ENCODE peak calls at places on chromosome 9, in six cellular contexts. T is BJ, H is AG10803, E is Peyer's patch, S is small intestine, L is body of pancreas. B is an unnamed sample.

GRCh38 chr9:96553070-96553469 is 66.6 kb downstream of the CDC14B start:
- DNase-seq in L (no peak), S (peak), H (peak), E (no peak), T (peak), B (peak)

GRCh38 chr9:108386859-108387384 is 468.9 kb downstream of the ACTL7B start:
- DNase-seq in H (peak), S (no peak), L (no peak), E (no peak), T (peak), B (no peak)

GRCh38 chr9:131915181-131915580 is 164.5 kb downstream of the MED27 start:
- DNase-seq in H (peak), T (no peak), E (no peak), S (no peak), L (no peak), B (no peak)

GRCh38 chr9:8660383-8660782 is 860.8 kb upstream of the DMAC1 start:
- DNase-seq in S (peak), T (no peak), H (no peak), E (no peak), L (peak), B (peak)

GRCh38 chr9:18331808-18332209 is 142.1 kb upstream of the ADAMTSL1 start:
- DNase-seq in E (no peak), L (no peak), T (no peak), S (no peak), H (no peak), B (no peak)

GRCh38 chr9:74277532-74277931 is 219.6 kb upstream of the RORB start:
- DNase-seq in H (no peak), S (peak), E (no peak), L (no peak), T (no peak), B (no peak)

GRCh38 chr9:120711841-120712538 is 2.3 kb downstream of the MEGF9 start:
- DNase-seq in T (no peak), S (peak), L (no peak), E (no peak), H (no peak), B (no peak)

GRCh38 chr9:98931990-98932389 is 11.7 kb upstream of the COL15A1 start:
- DNase-seq in S (no peak), L (no peak), H (no peak), T (no peak), E (no peak), B (no peak)

GRCh38 chr9:26129216-26129615 is 451.0 kb upstream of the TUSC1 start:
- DNase-seq in H (peak), E (no peak), S (no peak), L (no peak), T (no peak), B (no peak)

GRCh38 chr9:110748251-110748893 is 79.8 kb downstream of the MUSK start:
- DNase-seq in E (no peak), S (peak), T (no peak), H (no peak), L (no peak), B (no peak)

DNA sequence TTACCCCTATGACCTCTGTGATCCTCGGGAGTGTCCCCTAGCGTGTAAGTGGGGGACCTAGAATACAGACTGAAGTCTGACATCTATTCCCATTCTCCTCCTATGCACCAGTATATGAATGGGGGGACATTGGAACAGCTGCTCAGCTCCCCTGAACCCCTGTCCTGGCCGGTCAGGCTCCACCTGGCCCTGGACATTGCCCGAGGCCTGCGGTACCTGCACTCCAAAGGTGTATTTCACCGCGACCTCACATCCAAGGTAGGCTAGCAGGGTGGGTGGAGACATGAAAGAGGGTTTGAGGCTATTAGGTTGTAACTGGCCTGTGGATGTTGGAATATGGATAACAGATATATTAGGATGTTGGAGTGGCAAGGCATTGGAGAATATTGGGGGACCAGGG is 1.7 kb downstream of the TESK1 start:
- DNase-seq in T (no peak), L (no peak), S (no peak), H (no peak), E (no peak), B (no peak)
- H3K4me3 ChIP-seq in T (no peak), L (no peak), S (no peak), H (peak), E (no peak), B (no peak)

GRCh38 chr9:33180526-33181184 is 13.5 kb upstream of the B4GALT1 start:
- DNase-seq in L (no peak), T (no peak), E (no peak), H (peak), S (no peak), B (no peak)
- H3K4me3 ChIP-seq in L (no peak), T (no peak), E (no peak), H (no peak), S (no peak), B (no peak)

GRCh38 chr9:135088348-135088978 is 995 bp downstream of the OLFM1 start:
- DNase-seq in T (no peak), S (no peak), L (no peak), E (no peak), H (no peak), B (no peak)

GRCh38 chr9:135088979-135089847 is 1.7 kb downstream of the OLFM1 start:
- DNase-seq in S (no peak), T (no peak), H (no peak), L (no peak), E (no peak), B (no peak)

GRCh38 chr9:135086597-135087488 is 625 bp upstream of the OLFM1 start:
- DNase-seq in S (no peak), T (no peak), E (no peak), L (peak), H (no peak), B (no peak)

GRCh38 chr9:135087489-135087791 is at the start of gene OLFM1:
- DNase-seq in H (peak), T (no peak), S (peak), L (peak), E (peak), B (no peak)

DNA sequence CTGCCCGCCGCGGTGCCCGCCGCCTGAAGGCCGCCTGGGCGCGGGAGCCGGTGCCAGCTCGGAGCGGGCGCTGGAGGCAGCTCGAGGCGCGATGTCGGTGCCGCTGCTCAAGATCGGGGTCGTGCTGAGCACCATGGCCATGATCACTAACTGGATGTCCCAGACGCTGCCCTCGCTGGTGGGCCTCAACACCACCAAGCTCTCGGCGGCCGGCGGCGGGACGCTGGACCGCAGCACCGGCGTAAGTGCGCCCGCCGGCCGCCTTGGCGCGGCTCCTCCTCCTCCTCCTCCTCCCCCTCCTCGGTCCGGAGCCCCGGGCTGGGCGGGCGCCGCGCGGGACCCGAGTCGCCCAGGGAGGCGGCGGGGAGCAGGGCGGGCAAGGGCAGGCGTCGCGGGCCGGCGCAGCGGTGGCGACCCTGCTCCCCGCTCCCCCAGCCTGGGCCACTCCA is 455 bp downstream of the OLFM1 start:
- DNase-seq in H (no peak), S (no peak), T (no peak), E (no peak), L (no peak), B (no peak)
- H3K4me3 ChIP-seq in H (peak), S (peak), T (no peak), E (peak), L (no peak), B (no peak)

DNA sequence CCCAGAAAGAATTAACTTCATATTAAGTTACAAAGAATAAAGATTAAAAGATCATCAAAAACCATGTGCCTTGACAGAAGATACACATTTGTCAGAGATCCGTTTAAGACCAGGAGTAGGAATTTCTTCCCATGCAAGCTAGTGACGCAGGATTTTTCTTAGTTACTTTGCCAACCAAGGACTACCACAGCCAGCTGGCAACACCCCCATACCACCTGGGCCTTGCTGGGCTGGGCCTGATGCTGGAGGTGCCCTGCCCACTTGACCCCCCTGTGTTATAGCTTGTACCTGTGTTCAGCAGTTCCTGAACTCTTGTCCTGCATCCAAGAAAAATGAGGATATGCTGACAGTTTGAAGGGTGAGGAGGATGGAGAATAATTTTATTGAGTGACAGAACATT is 290.9 kb upstream of the SMC2 start:
- DNase-seq in L (no peak), H (no peak), T (no peak), E (no peak), S (no peak), B (no peak)
- H3K4me3 ChIP-seq in L (no peak), H (no peak), T (no peak), E (no peak), S (no peak), B (no peak)

GRCh38 chr9:133849076-133849670 is 111.0 kb upstream of the SARDH start:
- DNase-seq in L (no peak), S (no peak), T (no peak), H (no peak), E (no peak), B (no peak)
- H3K4me3 ChIP-seq in L (no peak), S (no peak), T (no peak), H (no peak), E (no peak), B (no peak)

GRCh38 chr9:136437430-136437829 is 2.2 kb downstream of the INPP5E start:
- DNase-seq in L (no peak), T (peak), E (no peak), H (peak), S (no peak), B (no peak)
- H3K4me3 ChIP-seq in L (no peak), T (peak), E (peak), H (peak), S (peak), B (peak)

GRCh38 chr9:92097997-92098482 is 17.2 kb downstream of the SPTLC1 start:
- DNase-seq in L (peak), S (peak), H (peak), T (peak), E (peak), B (peak)
- H3K4me3 ChIP-seq in L (no peak), S (no peak), H (no peak), T (peak), E (peak), B (peak)

DNA sequence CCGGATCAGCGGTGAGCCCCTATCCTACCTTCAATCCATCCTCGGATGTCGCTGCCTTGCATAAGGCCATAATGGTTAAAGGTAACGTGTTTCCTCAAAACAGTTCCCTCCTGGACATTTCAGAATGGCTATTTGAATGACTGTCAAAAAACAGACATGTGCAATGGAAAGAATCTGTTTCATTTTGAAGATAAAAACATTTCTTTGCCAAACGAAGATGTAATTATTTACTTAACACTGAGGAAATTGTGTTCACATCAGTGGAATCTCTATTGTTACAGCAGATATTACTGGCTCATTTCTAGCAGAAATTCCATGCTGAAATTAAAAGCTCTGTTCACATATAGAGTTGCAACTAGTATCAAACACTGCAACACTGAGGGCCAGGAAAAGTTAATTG is 7.1 kb downstream of the ANXA1 start:
- DNase-seq in T (no peak), L (no peak), S (no peak), H (no peak), E (no peak), B (no peak)
- H3K4me3 ChIP-seq in T (no peak), L (no peak), S (no peak), H (no peak), E (no peak), B (no peak)